ENCODE peak calls at places on chromosomes 6 and 20, in eight cellular contexts. One of them, this sample, is unnamed.

GRCh38 chr20:3848565-3848964 is 1.9 kb downstream of the MAVS start:
- DNase-seq in activated naive CD4-positive, alpha-beta T cell treated with anti-CD3 and anti-CD28 coated beads, Interleukin-2, amount 10 ng/mL, durations not matched to agents 7 days and 5 days: no peak
- DNase-seq in RWPE2: no peak
- DNase-seq in NCI-H187: no peak
- DNase-seq in activated CD4-positive, CD25-positive, alpha-beta regulatory T cell: no peak
- DNase-seq in DND-41: no peak
- DNase-seq in brain microvascular endothelial cell: no peak
- DNase-seq in left lung: no peak
- DNase-seq in this sample: no peak

GRCh38 chr20:23151008-23151703 is 65.0 kb upstream of the CD93 start:
- DNase-seq in activated naive CD4-positive, alpha-beta T cell treated with anti-CD3 and anti-CD28 coated beads, Interleukin-2, amount 10 ng/mL, durations not matched to agents 7 days and 5 days: no peak
- DNase-seq in RWPE2: no peak
- DNase-seq in NCI-H187: no peak
- DNase-seq in activated CD4-positive, CD25-positive, alpha-beta regulatory T cell: no peak
- DNase-seq in DND-41: no peak
- DNase-seq in brain microvascular endothelial cell: no peak
- DNase-seq in left lung: no peak
- DNase-seq in this sample: no peak

GRCh38 chr6:107646176-107646575 is 156.3 kb downstream of the SOBP start:
- DNase-seq in activated naive CD4-positive, alpha-beta T cell treated with anti-CD3 and anti-CD28 coated beads, Interleukin-2, amount 10 ng/mL, durations not matched to agents 7 days and 5 days: no peak
- DNase-seq in RWPE2: no peak
- DNase-seq in NCI-H187: no peak
- DNase-seq in activated CD4-positive, CD25-positive, alpha-beta regulatory T cell: no peak
- DNase-seq in DND-41: no peak
- DNase-seq in brain microvascular endothelial cell: no peak
- DNase-seq in left lung: no peak
- DNase-seq in this sample: peak

GRCh38 chr6:42148058-42148457 is 5.6 kb upstream of the C6orf132 start:
- DNase-seq in activated naive CD4-positive, alpha-beta T cell treated with anti-CD3 and anti-CD28 coated beads, Interleukin-2, amount 10 ng/mL, durations not matched to agents 7 days and 5 days: no peak
- DNase-seq in RWPE2: no peak
- DNase-seq in NCI-H187: no peak
- DNase-seq in activated CD4-positive, CD25-positive, alpha-beta regulatory T cell: no peak
- DNase-seq in DND-41: no peak
- DNase-seq in brain microvascular endothelial cell: peak
- DNase-seq in left lung: no peak
- DNase-seq in this sample: no peak

GRCh38 chr6:98794306-98794852 is 40.0 kb upstream of the POU3F2 start:
- DNase-seq in activated naive CD4-positive, alpha-beta T cell treated with anti-CD3 and anti-CD28 coated beads, Interleukin-2, amount 10 ng/mL, durations not matched to agents 7 days and 5 days: no peak
- DNase-seq in RWPE2: no peak
- DNase-seq in NCI-H187: no peak
- DNase-seq in activated CD4-positive, CD25-positive, alpha-beta regulatory T cell: no peak
- DNase-seq in DND-41: no peak
- DNase-seq in brain microvascular endothelial cell: no peak
- DNase-seq in left lung: no peak
- DNase-seq in this sample: no peak

GRCh38 chr6:101847690-101848089 is 454.2 kb downstream of the GRIK2 start:
- DNase-seq in activated naive CD4-positive, alpha-beta T cell treated with anti-CD3 and anti-CD28 coated beads, Interleukin-2, amount 10 ng/mL, durations not matched to agents 7 days and 5 days: no peak
- DNase-seq in RWPE2: no peak
- DNase-seq in NCI-H187: no peak
- DNase-seq in activated CD4-positive, CD25-positive, alpha-beta regulatory T cell: no peak
- DNase-seq in DND-41: no peak
- DNase-seq in brain microvascular endothelial cell: no peak
- DNase-seq in left lung: no peak
- DNase-seq in this sample: no peak

GRCh38 chr6:14775528-14775927 is 470.3 kb upstream of the JARID2 start:
- DNase-seq in activated naive CD4-positive, alpha-beta T cell treated with anti-CD3 and anti-CD28 coated beads, Interleukin-2, amount 10 ng/mL, durations not matched to agents 7 days and 5 days: no peak
- DNase-seq in RWPE2: no peak
- DNase-seq in NCI-H187: no peak
- DNase-seq in activated CD4-positive, CD25-positive, alpha-beta regulatory T cell: no peak
- DNase-seq in DND-41: no peak
- DNase-seq in brain microvascular endothelial cell: no peak
- DNase-seq in left lung: no peak
- DNase-seq in this sample: no peak

GRCh38 chr6:7389162-7389450 is 436 bp downstream of the CAGE1 start:
- DNase-seq in activated naive CD4-positive, alpha-beta T cell treated with anti-CD3 and anti-CD28 coated beads, Interleukin-2, amount 10 ng/mL, durations not matched to agents 7 days and 5 days: no peak
- DNase-seq in RWPE2: no peak
- DNase-seq in NCI-H187: no peak
- DNase-seq in activated CD4-positive, CD25-positive, alpha-beta regulatory T cell: no peak
- DNase-seq in DND-41: no peak
- DNase-seq in brain microvascular endothelial cell: peak
- DNase-seq in left lung: no peak
- DNase-seq in this sample: peak

GRCh38 chr6:137290601-137291261 is 71.5 kb upstream of the IFNGR1 start:
- DNase-seq in activated naive CD4-positive, alpha-beta T cell treated with anti-CD3 and anti-CD28 coated beads, Interleukin-2, amount 10 ng/mL, durations not matched to agents 7 days and 5 days: no peak
- DNase-seq in RWPE2: no peak
- DNase-seq in NCI-H187: no peak
- DNase-seq in activated CD4-positive, CD25-positive, alpha-beta regulatory T cell: no peak
- DNase-seq in DND-41: no peak
- DNase-seq in brain microvascular endothelial cell: no peak
- DNase-seq in left lung: no peak
- DNase-seq in this sample: no peak

GRCh38 chr6:109939654-109940053 is 38.5 kb upstream of the GPR6 start:
- DNase-seq in activated naive CD4-positive, alpha-beta T cell treated with anti-CD3 and anti-CD28 coated beads, Interleukin-2, amount 10 ng/mL, durations not matched to agents 7 days and 5 days: no peak
- DNase-seq in RWPE2: no peak
- DNase-seq in NCI-H187: no peak
- DNase-seq in activated CD4-positive, CD25-positive, alpha-beta regulatory T cell: no peak
- DNase-seq in DND-41: no peak
- DNase-seq in brain microvascular endothelial cell: no peak
- DNase-seq in left lung: no peak
- DNase-seq in this sample: peak

GRCh38 chr6:83867527-83868161 is 8.2 kb downstream of the CYB5R4 start:
- DNase-seq in activated naive CD4-positive, alpha-beta T cell treated with anti-CD3 and anti-CD28 coated beads, Interleukin-2, amount 10 ng/mL, durations not matched to agents 7 days and 5 days: peak
- DNase-seq in RWPE2: peak
- DNase-seq in NCI-H187: no peak
- DNase-seq in activated CD4-positive, CD25-positive, alpha-beta regulatory T cell: no peak
- DNase-seq in DND-41: peak
- DNase-seq in brain microvascular endothelial cell: peak
- DNase-seq in left lung: peak
- DNase-seq in this sample: peak

GRCh38 chr6:156747715-156748114 is 29.5 kb upstream of the ARID1B start:
- DNase-seq in activated naive CD4-positive, alpha-beta T cell treated with anti-CD3 and anti-CD28 coated beads, Interleukin-2, amount 10 ng/mL, durations not matched to agents 7 days and 5 days: no peak
- DNase-seq in RWPE2: no peak
- DNase-seq in NCI-H187: no peak
- DNase-seq in activated CD4-positive, CD25-positive, alpha-beta regulatory T cell: no peak
- DNase-seq in DND-41: no peak
- DNase-seq in brain microvascular endothelial cell: no peak
- DNase-seq in left lung: no peak
- DNase-seq in this sample: no peak

GRCh38 chr6:1625352-1625773 is 15.6 kb downstream of the FOXC1 start:
- DNase-seq in activated naive CD4-positive, alpha-beta T cell treated with anti-CD3 and anti-CD28 coated beads, Interleukin-2, amount 10 ng/mL, durations not matched to agents 7 days and 5 days: no peak
- DNase-seq in RWPE2: no peak
- DNase-seq in NCI-H187: no peak
- DNase-seq in activated CD4-positive, CD25-positive, alpha-beta regulatory T cell: no peak
- DNase-seq in DND-41: no peak
- DNase-seq in brain microvascular endothelial cell: no peak
- DNase-seq in left lung: no peak
- DNase-seq in this sample: no peak

This sample was measured in trophoblast cell.